ENCODE peak calls at places on chromosome 9, in seven cellular contexts. One of them, this sample, is unnamed.

GRCh38 chr9:130780865-130781504 is 54.1 kb upstream of the ABL1 start:
- DNase-seq in breast epithelium: peak; percentile 35
- DNase-seq in A549: peak; percentile 62
- DNase-seq in IMR-90: peak; percentile 98
- DNase-seq in heart left ventricle: peak; percentile 76
- DNase-seq in ovary: peak; percentile 82
- DNase-seq in uterus: peak; percentile 92
- DNase-seq in this sample: peak; percentile 61

GRCh38 chr9:133560944-133561343 is 26.4 kb downstream of the ADAMTSL2 start:
- DNase-seq in IMR-90: no peak
- DNase-seq in A549: no peak
- DNase-seq in uterus: no peak
- DNase-seq in breast epithelium: no peak
- DNase-seq in ovary: no peak
- DNase-seq in heart left ventricle: no peak
- DNase-seq in this sample: no peak

GRCh38 chr9:73773896-73774295 is 622.2 kb downstream of the ANXA1 start:
- DNase-seq in IMR-90: no peak
- DNase-seq in A549: no peak
- DNase-seq in ovary: no peak
- DNase-seq in uterus: no peak
- DNase-seq in heart left ventricle: no peak
- DNase-seq in breast epithelium: no peak
- DNase-seq in this sample: no peak

GRCh38 chr9:98654247-98654646 is 54.5 kb downstream of the GABBR2 start:
- DNase-seq in A549: no peak
- DNase-seq in breast epithelium: no peak
- DNase-seq in IMR-90: peak; percentile 77
- DNase-seq in heart left ventricle: no peak
- DNase-seq in ovary: no peak
- DNase-seq in uterus: no peak
- DNase-seq in this sample: no peak

GRCh38 chr9:126707083-126707482 is 93.4 kb downstream of the LMX1B start:
- DNase-seq in IMR-90: no peak
- DNase-seq in breast epithelium: peak; percentile 5
- DNase-seq in heart left ventricle: no peak
- DNase-seq in uterus: no peak
- DNase-seq in A549: no peak
- DNase-seq in ovary: no peak
- DNase-seq in this sample: no peak

GRCh38 chr9:14677396-14677795 is 15.8 kb downstream of the ZDHHC21 start:
- DNase-seq in IMR-90: no peak
- DNase-seq in A549: no peak
- DNase-seq in uterus: no peak
- DNase-seq in ovary: no peak
- DNase-seq in heart left ventricle: no peak
- DNase-seq in breast epithelium: no peak
- DNase-seq in this sample: no peak

GRCh38 chr9:34446468-34446891 is 11.9 kb downstream of the FAM219A start:
- DNase-seq in A549: no peak
- DNase-seq in IMR-90: peak; percentile 69
- DNase-seq in heart left ventricle: no peak
- DNase-seq in breast epithelium: no peak
- DNase-seq in uterus: no peak
- DNase-seq in ovary: no peak
- DNase-seq in this sample: no peak

GRCh38 chr9:79382468-79382867 is 189.3 kb upstream of the TLE4 start:
- DNase-seq in uterus: no peak
- DNase-seq in IMR-90: no peak
- DNase-seq in ovary: no peak
- DNase-seq in A549: no peak
- DNase-seq in heart left ventricle: no peak
- DNase-seq in breast epithelium: no peak
- DNase-seq in this sample: no peak

GRCh38 chr9:73216016-73216415 is 64.4 kb downstream of the ANXA1 start:
- DNase-seq in heart left ventricle: no peak
- DNase-seq in A549: no peak
- DNase-seq in ovary: no peak
- DNase-seq in uterus: no peak
- DNase-seq in IMR-90: no peak
- DNase-seq in breast epithelium: no peak
- DNase-seq in this sample: no peak

GRCh38 chr9:125430611-125431305 is 169.1 kb downstream of the GAPVD1 start:
- DNase-seq in A549: no peak
- DNase-seq in breast epithelium: no peak
- DNase-seq in heart left ventricle: no peak
- DNase-seq in uterus: no peak
- DNase-seq in ovary: no peak
- DNase-seq in IMR-90: no peak
- DNase-seq in this sample: no peak

GRCh38 chr9:126684345-126684744 is 70.6 kb downstream of the LMX1B start:
- DNase-seq in ovary: no peak
- DNase-seq in A549: no peak
- DNase-seq in breast epithelium: no peak
- DNase-seq in IMR-90: no peak
- DNase-seq in heart left ventricle: no peak
- DNase-seq in uterus: no peak
- DNase-seq in this sample: no peak

GRCh38 chr9:86434039-86434726 is 80.0 kb upstream of the TUT7 start:
- DNase-seq in uterus: peak; percentile 85
- DNase-seq in IMR-90: peak; percentile 79
- DNase-seq in heart left ventricle: peak; percentile 25
- DNase-seq in A549: peak; percentile 47
- DNase-seq in breast epithelium: peak; percentile 78
- DNase-seq in ovary: peak; percentile 80
- DNase-seq in this sample: peak; percentile 32

GRCh38 chr9:14179449-14179848 is 134.5 kb downstream of the NFIB start:
- DNase-seq in A549: no peak
- DNase-seq in IMR-90: no peak
- DNase-seq in uterus: no peak
- DNase-seq in heart left ventricle: no peak
- DNase-seq in breast epithelium: peak; percentile 84
- DNase-seq in ovary: no peak
- DNase-seq in this sample: no peak

GRCh38 chr9:136859821-136860269 is 6.3 kb downstream of the EDF1 start:
- DNase-seq in breast epithelium: no peak
- DNase-seq in uterus: no peak
- DNase-seq in IMR-90: no peak
- DNase-seq in heart left ventricle: no peak
- DNase-seq in ovary: no peak
- DNase-seq in A549: no peak
- DNase-seq in this sample: no peak
- H3K4me1 ChIP-seq in breast epithelium: peaks cover 13% of the 10 kb centered on the region
- H3K4me1 ChIP-seq in uterus: no peaks in the 10 kb centered on the region
- H3K4me1 ChIP-seq in IMR-90: peaks cover 8% of the 10 kb centered on the region
- H3K4me1 ChIP-seq in heart left ventricle: peaks cover 29% of the 10 kb centered on the region
- H3K4me1 ChIP-seq in ovary: peaks cover 1% of the 10 kb centered on the region
- H3K4me1 ChIP-seq in A549: peaks cover 73% of the 10 kb centered on the region
- H3K4me1 ChIP-seq in this sample: peaks cover 22% of the 10 kb centered on the region

DNA sequence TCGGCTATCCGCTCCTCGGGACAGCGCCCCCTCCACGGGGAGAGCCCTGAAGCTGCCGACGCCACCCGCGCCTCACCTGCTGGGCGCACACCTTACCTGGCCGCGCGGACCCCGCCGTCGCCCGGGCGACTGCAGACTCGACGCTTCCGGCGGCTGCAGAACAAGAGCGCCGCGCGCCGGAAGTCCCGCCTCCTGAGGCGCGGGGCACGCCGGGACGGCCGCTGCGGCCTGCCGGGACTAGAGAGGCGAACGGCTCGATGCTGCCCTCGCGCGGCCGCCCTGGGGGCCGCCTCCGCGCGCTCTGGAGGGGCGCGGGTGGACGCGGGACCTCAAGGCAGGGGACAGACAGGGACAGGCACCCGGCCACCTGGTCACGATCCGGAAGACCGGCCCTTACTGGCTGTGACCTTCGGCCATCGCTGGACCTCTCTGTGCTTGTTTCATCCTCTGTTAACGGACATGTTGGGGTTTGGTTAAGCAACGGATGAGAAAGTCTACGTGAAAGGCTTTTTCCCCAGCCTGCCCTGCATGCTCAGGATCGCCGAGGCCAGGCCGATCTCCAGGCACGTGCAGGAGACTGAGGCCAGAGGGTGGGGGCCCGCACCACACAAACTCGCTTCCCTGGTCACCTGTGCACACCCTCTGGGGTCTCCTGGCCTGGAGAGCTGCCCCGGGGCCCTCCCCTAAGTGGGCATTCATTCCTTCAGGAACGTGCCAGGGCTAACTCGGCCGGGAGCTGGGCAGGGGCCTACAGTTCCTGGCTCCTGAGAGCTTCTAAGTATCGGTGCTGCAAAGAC is at the start of gene SNAPC4:
- DNase-seq in heart left ventricle: peak; percentile 88
- DNase-seq in breast epithelium: peak; percentile 63
- DNase-seq in uterus: peak; percentile 74
- DNase-seq in IMR-90: peak; percentile 78
- DNase-seq in ovary: peak; percentile 78
- DNase-seq in A549: peak; percentile 80
- DNase-seq in this sample: peak; percentile 75
- TF ChIP-seq POLR2A in heart left ventricle: no peak
- TF ChIP-seq POLR2A in breast epithelium: no peak
- TF ChIP-seq POLR2A in uterus: peak; percentile 45
- TF ChIP-seq POLR2A in IMR-90: peak; percentile 71
- TF ChIP-seq POLR2A in ovary: no peak
- TF ChIP-seq POLR2A in A549: peak; percentile 92
- TF ChIP-seq POLR2A in this sample: peak; percentile 64

DNA sequence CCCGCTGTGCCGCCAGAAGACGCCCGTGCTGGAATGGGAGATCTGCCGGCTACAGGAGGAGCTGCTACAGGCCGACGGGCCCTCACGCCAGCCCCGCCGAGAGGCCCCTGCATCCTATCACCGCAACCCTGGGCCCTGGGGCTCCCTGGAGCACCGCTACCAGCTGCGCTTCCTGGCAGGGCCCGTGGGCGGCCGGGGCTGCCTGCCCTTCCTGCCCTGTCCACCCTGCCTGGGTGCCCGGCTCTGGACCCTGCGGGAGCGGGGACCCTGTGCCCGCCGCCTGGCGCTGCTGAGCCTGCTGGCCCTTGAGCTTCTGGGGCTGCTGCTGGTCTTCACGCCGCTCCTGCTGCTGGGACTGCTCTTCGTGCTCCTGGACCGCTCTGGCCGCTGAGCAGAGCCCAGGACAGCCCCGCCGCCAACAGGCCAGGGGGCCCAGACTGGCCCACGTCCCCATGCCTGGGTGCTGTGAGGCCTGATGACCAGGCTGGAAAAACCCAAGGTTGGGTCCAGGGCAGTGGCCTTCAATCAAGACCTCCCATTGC is 3.8 kb downstream of the RNF208 start:
- DNase-seq in uterus: no peak
- DNase-seq in IMR-90: no peak
- DNase-seq in ovary: no peak
- DNase-seq in heart left ventricle: no peak
- DNase-seq in breast epithelium: no peak
- DNase-seq in A549: no peak
- DNase-seq in this sample: no peak
- H3K27ac ChIP-seq in uterus: no peak overlapping the region
- H3K27ac ChIP-seq in IMR-90: no peak overlapping the region
- H3K27ac ChIP-seq in ovary: no peak overlapping the region
- H3K27ac ChIP-seq in heart left ventricle: peak overlapping the region; percentile 40
- H3K27ac ChIP-seq in breast epithelium: peak overlapping the region; percentile 80
- H3K27ac ChIP-seq in A549: peak overlapping the region; percentile 76
- H3K27ac ChIP-seq in this sample: peak overlapping the region; percentile 56

GRCh38 chr9:26904070-26904469 is 11.5 kb upstream of the CAAP1 start:
- DNase-seq in IMR-90: no peak
- DNase-seq in uterus: no peak
- DNase-seq in heart left ventricle: no peak
- DNase-seq in breast epithelium: no peak
- DNase-seq in A549: no peak
- DNase-seq in ovary: no peak
- DNase-seq in this sample: no peak
- H3K4me1 ChIP-seq in IMR-90: no peaks in the 10 kb centered on the region
- H3K4me1 ChIP-seq in uterus: no peaks in the 10 kb centered on the region
- H3K4me1 ChIP-seq in heart left ventricle: peaks cover 6% of the 10 kb centered on the region
- H3K4me1 ChIP-seq in breast epithelium: no peaks in the 10 kb centered on the region
- H3K4me1 ChIP-seq in A549: no peaks in the 10 kb centered on the region
- H3K4me1 ChIP-seq in ovary: no peaks in the 10 kb centered on the region
- H3K4me1 ChIP-seq in this sample: peaks cover 9% of the 10 kb centered on the region

GRCh38 chr9:107487521-107488399 is 1.8 kb downstream of the KLF4 start:
- DNase-seq in A549: peak; percentile 33
- DNase-seq in heart left ventricle: peak; percentile 43
- DNase-seq in breast epithelium: peak; percentile 25
- DNase-seq in uterus: peak; percentile 34
- DNase-seq in IMR-90: no peak
- DNase-seq in ovary: peak; percentile 60
- DNase-seq in this sample: peak; percentile 18

GRCh38 chr9:107488400-107489143 is 997 bp downstream of the KLF4 start:
- DNase-seq in A549: peak; percentile 34
- DNase-seq in ovary: peak; percentile 72
- DNase-seq in IMR-90: peak; percentile 49
- DNase-seq in uterus: peak; percentile 68
- DNase-seq in breast epithelium: peak; percentile 71
- DNase-seq in heart left ventricle: peak; percentile 70
- DNase-seq in this sample: peak; percentile 77

GRCh38 chr9:107489144-107489673 is 360 bp downstream of the KLF4 start:
- DNase-seq in IMR-90: no peak
- DNase-seq in breast epithelium: no peak
- DNase-seq in heart left ventricle: no peak
- DNase-seq in ovary: no peak
- DNase-seq in A549: no peak
- DNase-seq in uterus: no peak
- DNase-seq in this sample: no peak

GRCh38 chr9:107491081-107492053 is 1.8 kb upstream of the KLF4 start:
- DNase-seq in IMR-90: no peak
- DNase-seq in heart left ventricle: peak; percentile 49
- DNase-seq in uterus: peak; percentile 59
- DNase-seq in ovary: peak; percentile 54
- DNase-seq in breast epithelium: peak; percentile 24
- DNase-seq in A549: no peak
- DNase-seq in this sample: peak; percentile 22

GRCh38 chr9:107489687-107490605 is at the start of gene KLF4:
- DNase-seq in A549: peak; percentile 79
- DNase-seq in IMR-90: peak; percentile 91
- DNase-seq in uterus: peak; percentile 96
- DNase-seq in heart left ventricle: peak; percentile 93
- DNase-seq in breast epithelium: peak; percentile 89
- DNase-seq in ovary: peak; percentile 91
- DNase-seq in this sample: peak; percentile 91
- TF ChIP-seq POLR2A in A549: peak; percentile 59
- TF ChIP-seq POLR2A in IMR-90: peak; percentile 93
- TF ChIP-seq POLR2A in uterus: peak; percentile 46
- TF ChIP-seq POLR2A in heart left ventricle: no peak
- TF ChIP-seq POLR2A in breast epithelium: no peak
- TF ChIP-seq POLR2A in ovary: peak; percentile 95
- TF ChIP-seq POLR2A in this sample: peak; percentile 95

DNA sequence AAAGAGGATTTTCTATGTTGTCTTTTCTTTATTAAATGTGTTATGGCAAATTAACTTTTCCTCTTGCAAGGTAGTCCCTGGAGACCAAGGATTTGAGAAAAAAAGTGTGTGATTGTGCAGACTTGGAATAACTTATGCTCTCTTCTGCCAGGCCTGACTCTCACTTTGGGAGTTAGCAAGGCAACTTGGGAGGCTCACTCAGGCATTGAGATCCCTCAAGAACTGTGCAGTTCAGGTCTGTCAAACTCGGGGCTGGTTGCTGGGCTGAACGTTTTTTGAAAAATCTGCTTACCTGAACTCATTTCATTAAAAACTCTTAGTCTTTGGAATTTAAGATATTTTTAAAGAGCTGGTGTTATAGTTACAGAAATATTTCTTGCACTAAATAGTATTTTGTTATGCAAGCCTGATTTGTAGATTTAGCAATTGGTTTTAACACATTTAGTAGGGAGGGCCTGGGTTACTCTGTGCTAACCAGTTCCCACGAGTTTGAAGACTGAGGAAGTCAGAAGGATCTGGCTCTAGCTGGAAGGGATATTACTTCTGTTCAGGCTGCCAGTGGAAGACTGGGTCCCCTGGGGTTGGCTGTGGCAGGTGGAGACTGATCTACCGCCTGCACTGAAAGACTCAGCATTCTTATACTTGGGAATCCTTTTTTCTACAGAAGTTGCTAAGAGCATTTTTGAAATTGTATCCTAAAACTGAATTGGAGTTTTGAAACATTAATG is 150.4 kb upstream of the PCSK5 start:
- DNase-seq in breast epithelium: no peak
- DNase-seq in heart left ventricle: peak; percentile 20
- DNase-seq in IMR-90: no peak
- DNase-seq in ovary: no peak
- DNase-seq in A549: no peak
- DNase-seq in uterus: no peak
- DNase-seq in this sample: peak; percentile 10
- H3K27ac ChIP-seq in breast epithelium: no peak overlapping the region
- H3K27ac ChIP-seq in heart left ventricle: no peak overlapping the region
- H3K27ac ChIP-seq in IMR-90: no peak overlapping the region
- H3K27ac ChIP-seq in ovary: no peak overlapping the region
- H3K27ac ChIP-seq in A549: no peak overlapping the region
- H3K27ac ChIP-seq in uterus: no peak overlapping the region
- H3K27ac ChIP-seq in this sample: no peak overlapping the region

This sample was measured in gastrocnemius medialis.